ENCODE peak calls at places on chromosomes 4 and X, in ten cellular contexts. One of them, this sample, is unnamed.

GRCh38 chrX:154486052-154486395 is 391 bp downstream of the UBL4A start:
- DNase-seq in kidney tubule cell: peak
- DNase-seq in central memory CD8-positive, alpha-beta T cell: peak
- DNase-seq in BJ: no peak
- DNase-seq in H7: peak
- DNase-seq in GM04504: no peak
- DNase-seq in midbrain: no peak
- DNase-seq in erythroblast: peak
- DNase-seq in naive thymus-derived CD8-positive, alpha-beta T cell: no peak
- DNase-seq in Panc1: no peak
- DNase-seq in this sample: peak

GRCh38 chrX:115297189-115297588 is 7.7 kb downstream of the LUZP4 start:
- DNase-seq in kidney tubule cell: no peak
- DNase-seq in central memory CD8-positive, alpha-beta T cell: no peak
- DNase-seq in BJ: no peak
- DNase-seq in H7: no peak
- DNase-seq in GM04504: no peak
- DNase-seq in midbrain: no peak
- DNase-seq in erythroblast: no peak
- DNase-seq in naive thymus-derived CD8-positive, alpha-beta T cell: no peak
- DNase-seq in Panc1: no peak
- DNase-seq in this sample: no peak

GRCh38 chr4:47278631-47279030 is 184.9 kb downstream of the COMMD8 start:
- DNase-seq in kidney tubule cell: no peak
- DNase-seq in central memory CD8-positive, alpha-beta T cell: no peak
- DNase-seq in BJ: no peak
- DNase-seq in H7: no peak
- DNase-seq in GM04504: no peak
- DNase-seq in midbrain: no peak
- DNase-seq in erythroblast: no peak
- DNase-seq in naive thymus-derived CD8-positive, alpha-beta T cell: no peak
- DNase-seq in Panc1: no peak
- DNase-seq in this sample: no peak

GRCh38 chrX:15292861-15293260 is 22.6 kb downstream of the ASB11 start:
- DNase-seq in kidney tubule cell: peak
- DNase-seq in central memory CD8-positive, alpha-beta T cell: no peak
- DNase-seq in BJ: no peak
- DNase-seq in H7: no peak
- DNase-seq in GM04504: no peak
- DNase-seq in midbrain: no peak
- DNase-seq in erythroblast: no peak
- DNase-seq in naive thymus-derived CD8-positive, alpha-beta T cell: no peak
- DNase-seq in Panc1: no peak
- DNase-seq in this sample: no peak

GRCh38 chr4:102543030-102543505 is 41.9 kb downstream of the NFKB1 start:
- DNase-seq in kidney tubule cell: no peak
- DNase-seq in central memory CD8-positive, alpha-beta T cell: no peak
- DNase-seq in BJ: no peak
- DNase-seq in H7: no peak
- DNase-seq in GM04504: no peak
- DNase-seq in midbrain: peak
- DNase-seq in erythroblast: no peak
- DNase-seq in naive thymus-derived CD8-positive, alpha-beta T cell: no peak
- DNase-seq in Panc1: no peak
- DNase-seq in this sample: no peak

GRCh38 chr4:86233090-86233489 is 126.8 kb downstream of the MAPK10 start:
- DNase-seq in kidney tubule cell: no peak
- DNase-seq in central memory CD8-positive, alpha-beta T cell: no peak
- DNase-seq in BJ: no peak
- DNase-seq in H7: no peak
- DNase-seq in GM04504: no peak
- DNase-seq in midbrain: no peak
- DNase-seq in erythroblast: no peak
- DNase-seq in naive thymus-derived CD8-positive, alpha-beta T cell: no peak
- DNase-seq in Panc1: no peak
- DNase-seq in this sample: no peak

GRCh38 chr4:184439856-184440592 is 34.3 kb downstream of the IRF2 start:
- DNase-seq in kidney tubule cell: peak
- DNase-seq in central memory CD8-positive, alpha-beta T cell: no peak
- DNase-seq in BJ: no peak
- DNase-seq in H7: no peak
- DNase-seq in GM04504: no peak
- DNase-seq in midbrain: no peak
- DNase-seq in erythroblast: no peak
- DNase-seq in naive thymus-derived CD8-positive, alpha-beta T cell: no peak
- DNase-seq in Panc1: no peak
- DNase-seq in this sample: no peak

GRCh38 chr4:148026022-148026421 is 294.1 kb downstream of the ARHGAP10 start:
- DNase-seq in kidney tubule cell: peak
- DNase-seq in central memory CD8-positive, alpha-beta T cell: no peak
- DNase-seq in BJ: peak
- DNase-seq in H7: peak
- DNase-seq in GM04504: peak
- DNase-seq in midbrain: no peak
- DNase-seq in erythroblast: no peak
- DNase-seq in naive thymus-derived CD8-positive, alpha-beta T cell: no peak
- DNase-seq in Panc1: no peak
- DNase-seq in this sample: peak

GRCh38 chr4:845836-846251 is 19.9 kb upstream of the CPLX1 start:
- DNase-seq in kidney tubule cell: no peak
- DNase-seq in central memory CD8-positive, alpha-beta T cell: no peak
- DNase-seq in BJ: peak
- DNase-seq in H7: no peak
- DNase-seq in GM04504: peak
- DNase-seq in midbrain: no peak
- DNase-seq in erythroblast: no peak
- DNase-seq in naive thymus-derived CD8-positive, alpha-beta T cell: no peak
- DNase-seq in Panc1: no peak
- DNase-seq in this sample: no peak

GRCh38 chr4:8728536-8729407 is 136.2 kb downstream of the CPZ start:
- DNase-seq in kidney tubule cell: no peak
- DNase-seq in central memory CD8-positive, alpha-beta T cell: no peak
- DNase-seq in BJ: no peak
- DNase-seq in H7: no peak
- DNase-seq in GM04504: no peak
- DNase-seq in midbrain: no peak
- DNase-seq in erythroblast: no peak
- DNase-seq in naive thymus-derived CD8-positive, alpha-beta T cell: no peak
- DNase-seq in Panc1: no peak
- DNase-seq in this sample: no peak

GRCh38 chr4:100268807-100269206 is 78.5 kb upstream of the DDIT4L start:
- DNase-seq in kidney tubule cell: no peak
- DNase-seq in central memory CD8-positive, alpha-beta T cell: no peak
- DNase-seq in BJ: no peak
- DNase-seq in H7: no peak
- DNase-seq in GM04504: no peak
- DNase-seq in midbrain: no peak
- DNase-seq in erythroblast: no peak
- DNase-seq in naive thymus-derived CD8-positive, alpha-beta T cell: no peak
- DNase-seq in Panc1: no peak
- DNase-seq in this sample: no peak

GRCh38 chrX:7586126-7586525 is 256.8 kb upstream of the VCX start:
- DNase-seq in kidney tubule cell: peak
- DNase-seq in central memory CD8-positive, alpha-beta T cell: no peak
- DNase-seq in BJ: no peak
- DNase-seq in H7: peak
- DNase-seq in GM04504: peak
- DNase-seq in midbrain: peak
- DNase-seq in erythroblast: no peak
- DNase-seq in naive thymus-derived CD8-positive, alpha-beta T cell: no peak
- DNase-seq in Panc1: peak
- DNase-seq in this sample: peak

GRCh38 chr4:79682161-79682560 is 274.1 kb upstream of the GK2 start:
- DNase-seq in kidney tubule cell: peak
- DNase-seq in central memory CD8-positive, alpha-beta T cell: no peak
- DNase-seq in BJ: no peak
- DNase-seq in H7: no peak
- DNase-seq in GM04504: no peak
- DNase-seq in midbrain: no peak
- DNase-seq in erythroblast: no peak
- DNase-seq in naive thymus-derived CD8-positive, alpha-beta T cell: no peak
- DNase-seq in Panc1: no peak
- DNase-seq in this sample: peak

GRCh38 chr4:123453006-123453685 is 56.6 kb downstream of the SPRY1 start:
- DNase-seq in kidney tubule cell: peak
- DNase-seq in central memory CD8-positive, alpha-beta T cell: no peak
- DNase-seq in BJ: no peak
- DNase-seq in H7: no peak
- DNase-seq in GM04504: no peak
- DNase-seq in midbrain: no peak
- DNase-seq in erythroblast: no peak
- DNase-seq in naive thymus-derived CD8-positive, alpha-beta T cell: no peak
- DNase-seq in Panc1: no peak
- DNase-seq in this sample: peak

GRCh38 chr4:150131581-150132228 is 53.5 kb downstream of the DCLK2 start:
- DNase-seq in kidney tubule cell: peak
- DNase-seq in central memory CD8-positive, alpha-beta T cell: no peak
- DNase-seq in BJ: no peak
- DNase-seq in H7: no peak
- DNase-seq in GM04504: no peak
- DNase-seq in midbrain: no peak
- DNase-seq in erythroblast: no peak
- DNase-seq in naive thymus-derived CD8-positive, alpha-beta T cell: no peak
- DNase-seq in Panc1: no peak
- DNase-seq in this sample: no peak

GRCh38 chr4:140134780-140135179 is 19.2 kb downstream of the MAML3 start:
- DNase-seq in kidney tubule cell: no peak
- DNase-seq in central memory CD8-positive, alpha-beta T cell: no peak
- DNase-seq in BJ: no peak
- DNase-seq in H7: no peak
- DNase-seq in GM04504: no peak
- DNase-seq in midbrain: no peak
- DNase-seq in erythroblast: no peak
- DNase-seq in naive thymus-derived CD8-positive, alpha-beta T cell: no peak
- DNase-seq in Panc1: no peak
- DNase-seq in this sample: no peak

GRCh38 chrX:84187501-84188319 is at the start of gene RPS6KA6:
- DNase-seq in kidney tubule cell: peak
- DNase-seq in central memory CD8-positive, alpha-beta T cell: no peak
- DNase-seq in BJ: no peak
- DNase-seq in H7: peak
- DNase-seq in GM04504: no peak
- DNase-seq in midbrain: no peak
- DNase-seq in erythroblast: no peak
- DNase-seq in naive thymus-derived CD8-positive, alpha-beta T cell: no peak
- DNase-seq in Panc1: no peak
- DNase-seq in this sample: peak

GRCh38 chr4:24930136-24930535 is 17.3 kb upstream of the CCDC149 start:
- DNase-seq in kidney tubule cell: peak
- DNase-seq in central memory CD8-positive, alpha-beta T cell: no peak
- DNase-seq in BJ: no peak
- DNase-seq in H7: no peak
- DNase-seq in GM04504: no peak
- DNase-seq in midbrain: no peak
- DNase-seq in erythroblast: no peak
- DNase-seq in naive thymus-derived CD8-positive, alpha-beta T cell: no peak
- DNase-seq in Panc1: no peak
- DNase-seq in this sample: no peak

GRCh38 chr4:186878203-186878800 is 154.6 kb upstream of the FAT1 start:
- DNase-seq in kidney tubule cell: no peak
- DNase-seq in central memory CD8-positive, alpha-beta T cell: no peak
- DNase-seq in BJ: peak
- DNase-seq in H7: no peak
- DNase-seq in GM04504: peak
- DNase-seq in midbrain: no peak
- DNase-seq in erythroblast: no peak
- DNase-seq in naive thymus-derived CD8-positive, alpha-beta T cell: no peak
- DNase-seq in Panc1: no peak
- DNase-seq in this sample: no peak

GRCh38 chr4:102387552-102388150 is 42.4 kb upstream of the SLC39A8 start:
- DNase-seq in kidney tubule cell: no peak
- DNase-seq in central memory CD8-positive, alpha-beta T cell: no peak
- DNase-seq in BJ: no peak
- DNase-seq in H7: no peak
- DNase-seq in GM04504: no peak
- DNase-seq in midbrain: no peak
- DNase-seq in erythroblast: no peak
- DNase-seq in naive thymus-derived CD8-positive, alpha-beta T cell: no peak
- DNase-seq in Panc1: no peak
- DNase-seq in this sample: no peak

GRCh38 chr4:4182835-4183568 is 43.7 kb downstream of the OTOP1 start:
- DNase-seq in kidney tubule cell: peak
- DNase-seq in central memory CD8-positive, alpha-beta T cell: no peak
- DNase-seq in BJ: no peak
- DNase-seq in H7: peak
- DNase-seq in GM04504: no peak
- DNase-seq in midbrain: no peak
- DNase-seq in erythroblast: peak
- DNase-seq in naive thymus-derived CD8-positive, alpha-beta T cell: no peak
- DNase-seq in Panc1: no peak
- DNase-seq in this sample: no peak

GRCh38 chr4:4859799-4860380 is 425 bp downstream of the MSX1 start:
- DNase-seq in kidney tubule cell: no peak
- DNase-seq in central memory CD8-positive, alpha-beta T cell: no peak
- DNase-seq in BJ: no peak
- DNase-seq in H7: peak
- DNase-seq in GM04504: no peak
- DNase-seq in midbrain: no peak
- DNase-seq in erythroblast: no peak
- DNase-seq in naive thymus-derived CD8-positive, alpha-beta T cell: peak
- DNase-seq in Panc1: no peak
- DNase-seq in this sample: no peak

GRCh38 chrX:82087699-82088098 is 885.8 kb downstream of the SH3BGRL start:
- DNase-seq in kidney tubule cell: peak
- DNase-seq in central memory CD8-positive, alpha-beta T cell: no peak
- DNase-seq in BJ: no peak
- DNase-seq in H7: no peak
- DNase-seq in GM04504: no peak
- DNase-seq in midbrain: peak
- DNase-seq in erythroblast: no peak
- DNase-seq in naive thymus-derived CD8-positive, alpha-beta T cell: no peak
- DNase-seq in Panc1: no peak
- DNase-seq in this sample: no peak

GRCh38 chr4:37951465-37952352 is 8.5 kb upstream of the PTTG2 start:
- DNase-seq in kidney tubule cell: no peak
- DNase-seq in central memory CD8-positive, alpha-beta T cell: no peak
- DNase-seq in BJ: no peak
- DNase-seq in H7: no peak
- DNase-seq in GM04504: no peak
- DNase-seq in midbrain: peak
- DNase-seq in erythroblast: no peak
- DNase-seq in naive thymus-derived CD8-positive, alpha-beta T cell: no peak
- DNase-seq in Panc1: no peak
- DNase-seq in this sample: no peak

GRCh38 chr4:101418055-101418454 is 70.7 kb upstream of the PPP3CA start:
- DNase-seq in kidney tubule cell: no peak
- DNase-seq in central memory CD8-positive, alpha-beta T cell: peak
- DNase-seq in BJ: no peak
- DNase-seq in H7: no peak
- DNase-seq in GM04504: no peak
- DNase-seq in midbrain: no peak
- DNase-seq in erythroblast: no peak
- DNase-seq in naive thymus-derived CD8-positive, alpha-beta T cell: peak
- DNase-seq in Panc1: no peak
- DNase-seq in this sample: no peak

GRCh38 chr4:105207386-105207785 is 60.7 kb downstream of the TET2 start:
- DNase-seq in kidney tubule cell: no peak
- DNase-seq in central memory CD8-positive, alpha-beta T cell: no peak
- DNase-seq in BJ: no peak
- DNase-seq in H7: no peak
- DNase-seq in GM04504: no peak
- DNase-seq in midbrain: no peak
- DNase-seq in erythroblast: no peak
- DNase-seq in naive thymus-derived CD8-positive, alpha-beta T cell: no peak
- DNase-seq in Panc1: no peak
- DNase-seq in this sample: no peak

GRCh38 chr4:124253080-124253479 is 459.5 kb downstream of the ANKRD50 start:
- DNase-seq in kidney tubule cell: no peak
- DNase-seq in central memory CD8-positive, alpha-beta T cell: no peak
- DNase-seq in BJ: no peak
- DNase-seq in H7: no peak
- DNase-seq in GM04504: no peak
- DNase-seq in midbrain: no peak
- DNase-seq in erythroblast: no peak
- DNase-seq in naive thymus-derived CD8-positive, alpha-beta T cell: no peak
- DNase-seq in Panc1: no peak
- DNase-seq in this sample: no peak

GRCh38 chrX:74179071-74179470 is 124.9 kb upstream of the ZCCHC13 start:
- DNase-seq in kidney tubule cell: peak
- DNase-seq in central memory CD8-positive, alpha-beta T cell: no peak
- DNase-seq in BJ: peak
- DNase-seq in H7: no peak
- DNase-seq in GM04504: peak
- DNase-seq in midbrain: no peak
- DNase-seq in erythroblast: no peak
- DNase-seq in naive thymus-derived CD8-positive, alpha-beta T cell: no peak
- DNase-seq in Panc1: no peak
- DNase-seq in this sample: peak